ENCODE peak calls at places on chromosomes 4 and X, in five cellular contexts. Y, O, T, S and Q are unnamed samples.

GRCh38 chr4:2793920-2794706 is 1.2 kb downstream of the SH3BP2 start:
- DNase-seq in Y (no peak), O (no peak), T (peak; percentile 75), S (peak; percentile 76), Q (peak; percentile 25)

GRCh38 chr4:130257271-130257670 is 1161.3 kb downstream of the C4orf33 start:
- DNase-seq in Y (no peak), O (no peak), T (no peak), S (no peak), Q (peak; percentile 75)

GRCh38 chr4:139689093-139689722 is 23.6 kb downstream of the MGST2 start:
- DNase-seq in Y (no peak), O (no peak), T (no peak), S (no peak), Q (no peak)

GRCh38 chrX:53494427-53494826 is 60.3 kb upstream of the HSD17B10 start:
- DNase-seq in Y (no peak), O (no peak), T (no peak), S (no peak), Q (no peak)

GRCh38 chr4:1996866-1997611 is 11.7 kb downstream of the NELFA start:
- DNase-seq in Y (no peak), O (no peak), T (no peak), S (no peak), Q (no peak)

GRCh38 chr4:184471872-184472539 is 2.3 kb downstream of the IRF2 start:
- DNase-seq in Y (peak; percentile 6), O (no peak), T (no peak), S (no peak), Q (peak; percentile 30)

GRCh38 chr4:102988429-102989020 is 31.0 kb downstream of the SLC9B1 start:
- DNase-seq in Y (no peak), O (no peak), T (no peak), S (no peak), Q (no peak)

GRCh38 chr4:78644744-78645330 is 93.3 kb downstream of the ANXA3 start:
- DNase-seq in Y (no peak), O (peak; percentile 56), T (no peak), S (peak; percentile 66), Q (peak; percentile 85)

GRCh38 chr4:88738714-88739366 is 41.2 kb upstream of the NAP1L5 start:
- DNase-seq in Y (no peak), O (peak; percentile 52), T (no peak), S (no peak), Q (no peak)

GRCh38 chr4:152678841-152679240 is 956 bp downstream of the TMEM154 start:
- DNase-seq in Y (no peak), O (no peak), T (no peak), S (no peak), Q (peak; percentile 38)

GRCh38 chr4:63790377-63790776 is 618.9 kb downstream of the TECRL start:
- DNase-seq in Y (no peak), O (no peak), T (no peak), S (no peak), Q (no peak)

GRCh38 chr4:184590196-184590595 is 59.1 kb downstream of the CASP3 start:
- DNase-seq in Y (no peak), O (no peak), T (no peak), S (no peak), Q (no peak)

GRCh38 chr4:189087981-189088380 is 852.7 kb upstream of the FRG1 start:
- DNase-seq in Y (no peak), O (no peak), T (no peak), S (no peak), Q (no peak)

GRCh38 chr4:94419549-94419948 is 32.2 kb upstream of the PDLIM5 start:
- DNase-seq in Y (no peak), O (no peak), T (no peak), S (no peak), Q (no peak)

GRCh38 chr4:52704133-52704532 is 45.0 kb upstream of the USP46 start:
- DNase-seq in Y (no peak), O (no peak), T (no peak), S (no peak), Q (peak; percentile 15)

GRCh38 chrX:148535639-148536038 is 35.2 kb downstream of the AFF2 start:
- DNase-seq in Y (no peak), O (no peak), T (no peak), S (no peak), Q (no peak)

GRCh38 chr4:165662341-165662740 is 210.7 kb upstream of the TLL1 start:
- DNase-seq in Y (no peak), O (no peak), T (no peak), S (no peak), Q (no peak)

GRCh38 chrX:23737413-23737812 is 5.7 kb downstream of the ACOT9 start:
- DNase-seq in Y (no peak), O (no peak), T (no peak), S (no peak), Q (peak; percentile 23)

GRCh38 chrX:150225266-150225665 is 137.9 kb upstream of the MAMLD1 start:
- DNase-seq in Y (no peak), O (no peak), T (no peak), S (no peak), Q (no peak)

GRCh38 chrX:17854521-17854920 is 6.6 kb downstream of the RAI2 start:
- DNase-seq in Y (no peak), O (no peak), T (no peak), S (peak; percentile 43), Q (no peak)

GRCh38 chr4:65943076-65943475 is 272.8 kb upstream of the EPHA5 start:
- DNase-seq in Y (no peak), O (peak; percentile 5), T (no peak), S (no peak), Q (peak; percentile 26)

GRCh38 chr4:7024336-7024890 is 18.8 kb upstream of the TADA2B start:
- DNase-seq in Y (no peak), O (peak; percentile 47), T (peak; percentile 55), S (no peak), Q (no peak)